ENCODE peak calls at places on chromosome 4, in six cellular contexts. G is Peyer's patch, B is tibial artery, V is upper lobe of right lung, M is mammary epithelial cell, P is neural progenitor cell. L is an unnamed sample.
A peak's percentile ranks its signal among the peaks of the same experiment; 100 is the strongest.

GRCh38 chr4:70914631-70915030 is 12.5 kb downstream of the MOB1B start:
- DNase-seq in M (no peak), G (no peak), V (peak; percentile 68), B (no peak), P (no peak), L (no peak)

GRCh38 chr4:152352645-152353116 is 183.2 kb downstream of the FBXW7 start:
- DNase-seq in V (no peak), G (no peak), P (peak; percentile 85), M (peak; percentile 98), B (peak; percentile 63), L (peak; percentile 31)

GRCh38 chr4:26346203-26346620 is 25.4 kb downstream of the RBPJ start:
- DNase-seq in M (no peak), V (no peak), P (peak; percentile 39), B (no peak), G (no peak), L (no peak)

GRCh38 chr4:17817027-17817426 is 6.2 kb downstream of the NCAPG start:
- DNase-seq in M (peak; percentile 53), B (no peak), G (no peak), V (no peak), P (peak; percentile 45), L (peak; percentile 44)

GRCh38 chr4:183182873-183183725 is 84.0 kb downstream of the WWC2 start:
- DNase-seq in B (peak; percentile 45), M (peak; percentile 83), V (no peak), G (no peak), P (peak; percentile 84), L (no peak)

GRCh38 chr4:8302331-8302730 is 32.8 kb downstream of the HTRA3 start:
- DNase-seq in B (no peak), P (no peak), V (no peak), G (peak; percentile 26), M (no peak), L (no peak)

GRCh38 chr4:182929296-182929695 is 12.1 kb upstream of the DCTD start:
- DNase-seq in P (no peak), V (no peak), M (peak; percentile 23), B (no peak), G (no peak), L (no peak)

GRCh38 chr4:141395919-141396318 is 175.2 kb downstream of the ZNF330 start:
- DNase-seq in M (no peak), G (no peak), P (no peak), B (no peak), V (no peak), L (no peak)

GRCh38 chr4:76692761-76693160 is 205.2 kb downstream of the SOWAHB start:
- DNase-seq in P (no peak), V (no peak), G (no peak), B (no peak), M (no peak), L (no peak)

GRCh38 chr4:76698141-76698540 is 199.8 kb downstream of the SOWAHB start:
- DNase-seq in M (no peak), G (no peak), V (no peak), B (no peak), P (no peak), L (no peak)

GRCh38 chr4:76697129-76697803 is 200.7 kb downstream of the SOWAHB start:
- DNase-seq in P (no peak), V (no peak), G (no peak), B (no peak), M (no peak), L (no peak)

GRCh38 chr4:76694056-76694455 is 203.9 kb downstream of the SOWAHB start:
- DNase-seq in V (no peak), M (no peak), P (no peak), G (no peak), B (no peak), L (no peak)

GRCh38 chr4:76696109-76696508 is 201.8 kb downstream of the SOWAHB start:
- DNase-seq in V (no peak), G (no peak), M (no peak), P (peak; percentile 98), B (no peak), L (no peak)
- H3K27ac ChIP-seq in V (no peak overlapping the region), G (no peak overlapping the region), M (no peak overlapping the region), P (no peak overlapping the region), B (no peak overlapping the region), L (no peak overlapping the region)

GRCh38 chr4:73970011-73970410 is 11.8 kb downstream of the PF4 start:
- DNase-seq in V (no peak), G (no peak), M (no peak), B (no peak), P (no peak), L (no peak)
- H3K4me3 ChIP-seq in V (no peak overlapping the region), G (no peak overlapping the region), M (no peak overlapping the region), B (no peak overlapping the region), P (no peak overlapping the region), L (no peak overlapping the region)

DNA sequence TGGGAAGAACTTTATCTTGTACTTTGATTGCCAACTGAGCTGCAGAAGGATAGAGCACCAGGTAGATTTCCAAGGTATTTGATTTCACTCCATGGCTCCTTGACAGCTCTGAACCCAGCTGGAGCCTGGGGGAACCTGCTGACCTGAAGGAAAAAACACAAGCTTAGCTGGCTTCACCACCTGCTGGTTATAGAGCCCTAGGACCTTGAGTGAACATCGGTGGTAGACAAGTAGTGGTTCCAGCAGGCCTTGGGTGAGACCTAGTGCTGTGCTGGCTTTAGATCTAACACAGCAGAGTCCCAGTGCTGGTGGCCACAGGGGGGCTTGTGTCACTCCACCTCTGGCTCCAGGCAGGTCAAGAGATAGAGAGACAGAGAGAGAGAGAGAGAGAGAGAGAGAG is 1102.6 kb downstream of the ADGRL3 start:
- DNase-seq in P (no peak), B (no peak), M (no peak), G (no peak), V (no peak), L (no peak)
- H3K4me1 ChIP-seq in P (no peaks in the 10 kb centered on the region), B (no peaks in the 10 kb centered on the region), M (no peaks in the 10 kb centered on the region), G (no peaks in the 10 kb centered on the region), V (no peaks in the 10 kb centered on the region), L (no peaks in the 10 kb centered on the region)

GRCh38 chr4:149987330-149987751 is 90.9 kb upstream of the DCLK2 start:
- DNase-seq in G (no peak), M (no peak), B (no peak), V (no peak), P (no peak), L (no peak)

GRCh38 chr4:149987777-149988410 is 90.4 kb upstream of the DCLK2 start:
- DNase-seq in G (no peak), P (no peak), V (no peak), B (no peak), M (no peak), L (no peak)

GRCh38 chr4:149983931-149984330 is 94.3 kb upstream of the DCLK2 start:
- DNase-seq in V (no peak), P (no peak), M (no peak), G (no peak), B (no peak), L (no peak)

GRCh38 chr4:149985981-149986380 is 92.3 kb upstream of the DCLK2 start:
- DNase-seq in G (no peak), M (no peak), P (no peak), B (no peak), V (no peak), L (no peak)

DNA sequence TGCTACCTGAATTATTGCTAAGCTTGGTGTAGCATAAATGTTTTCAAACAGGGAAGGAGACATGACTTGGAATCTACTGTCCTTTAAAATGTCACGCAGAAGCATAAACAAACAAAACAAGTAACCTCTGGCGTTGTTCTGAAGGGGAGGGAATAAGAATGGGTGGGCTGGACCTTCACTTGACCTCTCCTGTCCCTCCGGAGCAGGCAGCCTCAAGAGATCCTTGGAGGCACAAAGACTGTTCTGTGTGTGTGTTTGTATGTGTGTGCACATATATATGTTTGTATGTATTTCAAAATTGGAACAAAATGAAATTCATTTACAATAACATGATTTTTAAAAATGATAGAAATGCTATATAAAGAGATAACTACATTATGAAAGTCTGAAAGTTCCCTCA is 91.3 kb upstream of the DCLK2 start:
- DNase-seq in B (no peak), P (no peak), V (no peak), G (no peak), M (no peak), L (no peak)
- H3K27ac ChIP-seq in B (no peak overlapping the region), P (no peak overlapping the region), V (no peak overlapping the region), G (no peak overlapping the region), M (no peak overlapping the region), L (no peak overlapping the region)

DNA sequence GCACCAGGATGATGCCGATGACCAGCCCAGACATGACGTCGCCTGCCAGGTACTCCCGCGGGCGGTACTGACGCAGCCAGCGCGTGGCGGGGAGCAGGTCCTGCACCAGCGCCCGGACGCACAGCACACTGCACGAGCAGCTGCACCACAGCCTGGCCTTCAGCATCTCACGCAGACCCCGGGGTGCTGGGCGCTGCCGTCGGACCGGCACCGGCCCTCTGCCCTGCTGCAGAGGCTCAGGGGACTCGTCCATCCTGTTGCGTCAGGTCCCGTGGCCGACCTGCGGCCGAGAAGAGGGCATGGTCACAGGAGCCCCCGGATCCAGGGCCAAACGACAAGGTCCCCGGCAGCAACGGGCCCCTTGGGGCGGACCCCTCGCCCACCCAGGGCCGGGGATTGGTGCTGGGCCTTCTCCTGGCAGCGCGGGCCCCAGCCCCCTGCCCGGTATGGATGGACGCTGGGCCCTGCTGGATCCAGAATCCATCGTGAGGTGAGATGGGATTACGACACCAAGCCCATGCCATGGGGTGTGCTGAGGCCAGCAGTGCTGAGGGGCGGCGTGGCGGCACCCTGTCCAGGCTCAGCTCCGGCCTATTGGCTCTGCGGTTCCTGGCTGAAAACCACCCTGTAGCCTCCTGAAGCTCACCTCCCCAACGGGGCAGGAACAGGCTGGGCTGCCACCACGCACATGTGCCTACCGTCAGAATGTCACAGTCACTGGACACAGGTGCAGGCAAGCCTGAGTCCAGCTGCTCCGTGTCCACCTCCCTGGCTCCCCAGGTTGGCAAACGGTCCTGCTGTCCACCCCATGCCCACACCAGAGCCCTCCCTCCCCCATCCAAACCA is 1.5 kb downstream of the SLC26A1 start:
- DNase-seq in G (no peak), M (no peak), V (no peak), P (no peak), B (no peak), L (no peak)
- H3K4me3 ChIP-seq in G (no peak overlapping the region), M (no peak overlapping the region), V (no peak overlapping the region), P (no peak overlapping the region), B (no peak overlapping the region), L (no peak overlapping the region)

GRCh38 chr4:158782539-158783360 is 13.9 kb downstream of the FNIP2 start:
- DNase-seq in G (no peak), M (peak; percentile 57), P (no peak), B (no peak), V (no peak), L (no peak)
- H3K4me1 ChIP-seq in G (no peaks in the 10 kb centered on the region), M (peaks cover 22% of the 10 kb centered on the region), P (peaks cover 22% of the 10 kb centered on the region), B (peaks cover 47% of the 10 kb centered on the region), V (peaks cover 63% of the 10 kb centered on the region), L (peaks cover 5% of the 10 kb centered on the region)

L was measured in naive thymus-derived CD4-positive, alpha-beta T cell.